ENCODE peak calls at places on chromosomes 1 and 21, in four cellular contexts. One of them, this sample, is unnamed.

GRCh38 chr1:59377350-59377904 is 80.5 kb downstream of the FGGY start:
- DNase-seq in HepG2: no peak
- DNase-seq in K562: no peak
- DNase-seq in GM12878: no peak
- DNase-seq in this sample: no peak

GRCh38 chr1:209884665-209885117 is 53.3 kb upstream of the SYT14 start:
- DNase-seq in HepG2: peak
- DNase-seq in K562: peak
- DNase-seq in GM12878: peak
- DNase-seq in this sample: no peak

GRCh38 chr1:25107643-25108010 is 124.7 kb downstream of the SYF2 start:
- DNase-seq in HepG2: no peak
- DNase-seq in K562: no peak
- DNase-seq in GM12878: no peak
- DNase-seq in this sample: no peak

GRCh38 chr1:85313888-85314696 is 37.7 kb upstream of the BCL10 start:
- DNase-seq in HepG2: no peak
- DNase-seq in K562: no peak
- DNase-seq in GM12878: no peak
- DNase-seq in this sample: no peak

GRCh38 chr21:18940791-18941190 is 537.2 kb upstream of the TMPRSS15 start:
- DNase-seq in HepG2: no peak
- DNase-seq in K562: no peak
- DNase-seq in GM12878: no peak
- DNase-seq in this sample: no peak

GRCh38 chr21:42405064-42406059 is 1.7 kb downstream of the UBASH3A start:
- DNase-seq in HepG2: no peak
- DNase-seq in K562: no peak
- DNase-seq in GM12878: no peak
- DNase-seq in this sample: no peak

GRCh38 chr1:172252296-172252695 is 168.2 kb upstream of the C1orf105 start:
- DNase-seq in HepG2: no peak
- DNase-seq in K562: no peak
- DNase-seq in GM12878: no peak
- DNase-seq in this sample: no peak

GRCh38 chr1:21944261-21945074 is 7.4 kb upstream of the HSPG2 start:
- DNase-seq in HepG2: no peak
- DNase-seq in K562: no peak
- DNase-seq in GM12878: no peak
- DNase-seq in this sample: peak

GRCh38 chr1:5920201-5920600 is 72.0 kb downstream of the NPHP4 start:
- DNase-seq in HepG2: no peak
- DNase-seq in K562: no peak
- DNase-seq in GM12878: no peak
- DNase-seq in this sample: no peak

GRCh38 chr1:182137546-182137945 is 76.0 kb upstream of the ZNF648 start:
- DNase-seq in HepG2: no peak
- DNase-seq in K562: no peak
- DNase-seq in GM12878: no peak
- DNase-seq in this sample: no peak

GRCh38 chr1:20164694-20165202 is 21.1 kb upstream of the UBXN10 start:
- DNase-seq in HepG2: no peak
- DNase-seq in K562: no peak
- DNase-seq in GM12878: no peak
- DNase-seq in this sample: no peak

GRCh38 chr1:204672482-204673216 is 12.9 kb downstream of the LRRN2 start:
- DNase-seq in HepG2: no peak
- DNase-seq in K562: peak
- DNase-seq in GM12878: no peak
- DNase-seq in this sample: no peak

GRCh38 chr1:68378296-68379084 is 71.3 kb downstream of the RPE65 start:
- DNase-seq in HepG2: no peak
- DNase-seq in K562: no peak
- DNase-seq in GM12878: no peak
- DNase-seq in this sample: no peak

GRCh38 chr1:62417351-62417999 is 19.4 kb upstream of the USP1 start:
- DNase-seq in HepG2: no peak
- DNase-seq in K562: no peak
- DNase-seq in GM12878: no peak
- DNase-seq in this sample: no peak

GRCh38 chr21:36027352-36027751 is 33.0 kb downstream of the SETD4 start:
- DNase-seq in HepG2: no peak
- DNase-seq in K562: peak
- DNase-seq in GM12878: no peak
- DNase-seq in this sample: no peak

GRCh38 chr1:77948841-77949424 is 29.9 kb downstream of the FUBP1 start:
- DNase-seq in HepG2: peak
- DNase-seq in K562: no peak
- DNase-seq in GM12878: no peak
- DNase-seq in this sample: no peak

GRCh38 chr1:147808025-147808424 is 47.6 kb upstream of the GJA5 start:
- DNase-seq in HepG2: peak
- DNase-seq in K562: no peak
- DNase-seq in GM12878: no peak
- DNase-seq in this sample: no peak

GRCh38 chr1:205351984-205352713 is 4.6 kb downstream of the KLHDC8A start:
- DNase-seq in HepG2: peak
- DNase-seq in K562: peak
- DNase-seq in GM12878: no peak
- DNase-seq in this sample: peak

DNA sequence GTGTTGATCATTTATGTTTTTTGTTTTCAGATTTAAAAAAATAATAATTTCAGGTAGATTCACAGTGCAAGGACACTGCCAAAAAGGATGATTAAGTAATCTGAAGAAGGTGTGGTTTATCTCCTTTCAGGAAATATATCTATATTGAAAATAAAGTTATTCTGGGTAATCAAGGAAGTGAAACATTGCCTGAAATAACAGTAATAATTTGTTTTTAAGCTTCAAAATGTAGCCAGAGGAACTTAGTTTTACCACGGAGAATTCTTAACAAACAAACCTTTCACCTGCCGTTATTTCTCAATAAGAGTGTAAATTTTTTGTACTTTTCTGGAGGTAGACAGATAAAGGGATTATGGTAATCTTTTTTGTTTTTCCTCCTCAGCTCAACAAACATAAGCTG is 2.9 kb upstream of the DPH5 start:
- DNase-seq in HepG2: no peak
- DNase-seq in K562: no peak
- DNase-seq in GM12878: no peak
- DNase-seq in this sample: no peak
- TF ChIP-seq ETV6 in HepG2: no peak
- TF ChIP-seq ETV6 in K562: no peak
- TF ChIP-seq ETV6 in GM12878: no peak
- TF ChIP-seq ETV6 in this sample: no peak

GRCh38 chr1:244349103-244349531 is 102.6 kb downstream of the ADSS2 start:
- DNase-seq in HepG2: no peak
- DNase-seq in K562: no peak
- DNase-seq in GM12878: no peak
- DNase-seq in this sample: no peak
- TF ChIP-seq ETV6 in HepG2: no peak
- TF ChIP-seq ETV6 in K562: no peak
- TF ChIP-seq ETV6 in GM12878: no peak
- TF ChIP-seq ETV6 in this sample: no peak

GRCh38 chr1:225887030-225887314 is 2.0 kb downstream of the LEFTY1 start:
- DNase-seq in HepG2: no peak
- DNase-seq in K562: no peak
- DNase-seq in GM12878: no peak
- DNase-seq in this sample: no peak
- TF ChIP-seq ETV6 in HepG2: no peak
- TF ChIP-seq ETV6 in K562: no peak
- TF ChIP-seq ETV6 in GM12878: no peak
- TF ChIP-seq ETV6 in this sample: no peak

DNA sequence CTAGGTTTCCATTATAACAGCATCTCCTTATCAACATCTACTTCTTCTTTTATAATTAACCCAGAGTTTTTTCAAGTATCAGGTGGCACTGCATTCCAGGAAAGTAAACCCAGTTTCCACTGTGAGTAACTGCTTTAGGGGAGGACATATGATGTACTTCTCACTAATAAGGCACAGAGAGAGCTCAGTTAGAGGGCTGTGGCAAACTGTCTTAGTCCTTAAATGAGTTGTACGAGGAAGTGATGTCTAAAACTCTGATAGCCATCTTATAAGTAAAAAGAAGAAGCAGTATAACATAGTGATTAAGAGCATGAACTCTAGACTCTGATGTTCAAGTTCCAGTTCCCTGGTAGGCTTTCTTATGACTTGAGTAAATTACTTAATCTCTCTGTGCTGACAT is 58.7 kb upstream of the PTGS2 start:
- DNase-seq in HepG2: no peak
- DNase-seq in K562: no peak
- DNase-seq in GM12878: no peak
- DNase-seq in this sample: no peak
- TF ChIP-seq ETV6 in HepG2: no peak
- TF ChIP-seq ETV6 in K562: no peak
- TF ChIP-seq ETV6 in GM12878: no peak
- TF ChIP-seq ETV6 in this sample: no peak

DNA sequence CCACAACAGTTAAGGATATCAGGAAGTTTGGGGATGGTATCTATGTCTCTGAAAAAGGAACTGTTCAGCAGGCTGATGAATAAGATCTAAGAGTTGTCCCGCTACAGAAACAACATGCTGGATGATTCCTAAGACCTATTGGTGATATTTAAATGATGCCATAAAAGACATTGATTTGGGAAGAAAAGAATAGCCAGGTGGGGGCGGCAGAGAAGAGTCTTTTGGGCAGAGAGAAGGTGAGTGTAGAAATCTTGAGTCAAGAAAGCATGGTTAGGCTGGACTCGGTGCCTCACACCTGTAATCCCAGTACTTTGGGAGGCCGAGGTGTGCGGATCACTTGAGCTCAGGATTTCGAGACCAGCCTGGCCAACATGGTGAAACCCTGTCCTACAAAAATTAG is 11.8 kb upstream of the TMEM201 start:
- DNase-seq in HepG2: no peak
- DNase-seq in K562: no peak
- DNase-seq in GM12878: no peak
- DNase-seq in this sample: no peak
- TF ChIP-seq ETV6 in HepG2: no peak
- TF ChIP-seq ETV6 in K562: no peak
- TF ChIP-seq ETV6 in GM12878: no peak
- TF ChIP-seq ETV6 in this sample: no peak

GRCh38 chr1:9845914-9846313 is 22.1 kb upstream of the CLSTN1 start:
- DNase-seq in HepG2: no peak
- DNase-seq in K562: no peak
- DNase-seq in GM12878: no peak
- DNase-seq in this sample: no peak
- TF ChIP-seq ETV6 in HepG2: no peak
- TF ChIP-seq ETV6 in K562: no peak
- TF ChIP-seq ETV6 in GM12878: no peak
- TF ChIP-seq ETV6 in this sample: no peak